ENCODE peak calls at places on chromosomes 4 and X, in six cellular contexts. One of them, this sample, is unnamed.

GRCh38 chr4:167232805-167233522 is 1.3 kb downstream of the SPOCK3 start:
- DNase-seq in tibial nerve: no peak
- DNase-seq in testis: no peak
- DNase-seq in stomach: no peak
- DNase-seq in NB4: no peak
- DNase-seq in suprapubic skin: no peak
- DNase-seq in this sample: no peak

GRCh38 chrX:69027181-69028005 is 137.9 kb downstream of the PJA1 start:
- DNase-seq in tibial nerve: no peak
- DNase-seq in testis: no peak
- DNase-seq in stomach: peak
- DNase-seq in NB4: no peak
- DNase-seq in suprapubic skin: no peak
- DNase-seq in this sample: no peak

GRCh38 chr4:5960197-5960880 is 57.9 kb downstream of the C4orf50 start:
- DNase-seq in tibial nerve: no peak
- DNase-seq in testis: peak
- DNase-seq in stomach: peak
- DNase-seq in NB4: no peak
- DNase-seq in suprapubic skin: peak
- DNase-seq in this sample: no peak

GRCh38 chr4:107125496-107125895 is 89.4 kb upstream of the DKK2 start:
- DNase-seq in tibial nerve: no peak
- DNase-seq in testis: no peak
- DNase-seq in stomach: no peak
- DNase-seq in NB4: no peak
- DNase-seq in suprapubic skin: no peak
- DNase-seq in this sample: no peak

GRCh38 chrX:153469811-153470410 is 465 bp downstream of the HAUS7 start:
- DNase-seq in tibial nerve: no peak
- DNase-seq in testis: peak
- DNase-seq in stomach: no peak
- DNase-seq in NB4: peak
- DNase-seq in suprapubic skin: no peak
- DNase-seq in this sample: no peak

GRCh38 chr4:18021470-18021719 is 160 bp downstream of the LCORL start:
- DNase-seq in tibial nerve: no peak
- DNase-seq in testis: no peak
- DNase-seq in stomach: no peak
- DNase-seq in NB4: no peak
- DNase-seq in suprapubic skin: no peak
- DNase-seq in this sample: no peak

GRCh38 chr4:39032218-39033085 is at the start of gene TMEM156:
- DNase-seq in tibial nerve: no peak
- DNase-seq in testis: no peak
- DNase-seq in stomach: no peak
- DNase-seq in NB4: peak
- DNase-seq in suprapubic skin: no peak
- DNase-seq in this sample: no peak

GRCh38 chr4:1031956-1032795 is 20.8 kb downstream of the FGFRL1 start:
- DNase-seq in tibial nerve: no peak
- DNase-seq in testis: no peak
- DNase-seq in stomach: peak
- DNase-seq in NB4: no peak
- DNase-seq in suprapubic skin: no peak
- DNase-seq in this sample: no peak

GRCh38 chr4:2084316-2084715 is 25.2 kb downstream of the NAT8L start:
- DNase-seq in tibial nerve: no peak
- DNase-seq in testis: peak
- DNase-seq in stomach: peak
- DNase-seq in NB4: no peak
- DNase-seq in suprapubic skin: peak
- DNase-seq in this sample: no peak

GRCh38 chr4:116217781-116218180 is 867.6 kb downstream of the TRAM1L1 start:
- DNase-seq in tibial nerve: no peak
- DNase-seq in testis: no peak
- DNase-seq in stomach: no peak
- DNase-seq in NB4: no peak
- DNase-seq in suprapubic skin: no peak
- DNase-seq in this sample: no peak

GRCh38 chrX:136209016-136209738 is 42.0 kb downstream of the MAP7D3 start:
- DNase-seq in tibial nerve: peak
- DNase-seq in testis: peak
- DNase-seq in stomach: peak
- DNase-seq in NB4: peak
- DNase-seq in suprapubic skin: no peak
- DNase-seq in this sample: no peak

GRCh38 chr4:71110499-71110898 is 117.0 kb downstream of the DCK start:
- DNase-seq in tibial nerve: no peak
- DNase-seq in testis: no peak
- DNase-seq in stomach: no peak
- DNase-seq in NB4: no peak
- DNase-seq in suprapubic skin: no peak
- DNase-seq in this sample: no peak

GRCh38 chrX:15854080-15854655 is 445 bp downstream of the AP1S2 start:
- DNase-seq in tibial nerve: peak
- DNase-seq in testis: peak
- DNase-seq in stomach: peak
- DNase-seq in NB4: peak
- DNase-seq in suprapubic skin: peak
- DNase-seq in this sample: peak

GRCh38 chr4:112296949-112297483 is at the start of gene ALPK1:
- DNase-seq in tibial nerve: no peak
- DNase-seq in testis: no peak
- DNase-seq in stomach: no peak
- DNase-seq in NB4: peak
- DNase-seq in suprapubic skin: no peak
- DNase-seq in this sample: no peak

GRCh38 chr4:4333265-4333706 is 43.2 kb downstream of the ZBTB49 start:
- DNase-seq in tibial nerve: no peak
- DNase-seq in testis: peak
- DNase-seq in stomach: peak
- DNase-seq in NB4: no peak
- DNase-seq in suprapubic skin: no peak
- DNase-seq in this sample: no peak

GRCh38 chr4:69881173-69881773 is 21.3 kb upstream of the SULT1E1 start:
- DNase-seq in tibial nerve: no peak
- DNase-seq in testis: peak
- DNase-seq in stomach: peak
- DNase-seq in NB4: peak
- DNase-seq in suprapubic skin: no peak
- DNase-seq in this sample: no peak

GRCh38 chrX:48677456-48678030 is 6.1 kb upstream of the WAS start:
- DNase-seq in tibial nerve: no peak
- DNase-seq in testis: no peak
- DNase-seq in stomach: no peak
- DNase-seq in NB4: no peak
- DNase-seq in suprapubic skin: no peak
- DNase-seq in this sample: no peak

GRCh38 chrX:69493193-69493592 is 10.9 kb upstream of the NALF2 start:
- DNase-seq in tibial nerve: no peak
- DNase-seq in testis: peak
- DNase-seq in stomach: peak
- DNase-seq in NB4: peak
- DNase-seq in suprapubic skin: no peak
- DNase-seq in this sample: no peak

GRCh38 chr4:150938417-150938816 is 76.7 kb downstream of the LRBA start:
- DNase-seq in tibial nerve: no peak
- DNase-seq in testis: no peak
- DNase-seq in stomach: no peak
- DNase-seq in NB4: no peak
- DNase-seq in suprapubic skin: no peak
- DNase-seq in this sample: no peak

GRCh38 chrX:21658152-21658737 is at the start of gene KLHL34:
- DNase-seq in tibial nerve: no peak
- DNase-seq in testis: no peak
- DNase-seq in stomach: no peak
- DNase-seq in NB4: no peak
- DNase-seq in suprapubic skin: no peak
- DNase-seq in this sample: no peak

GRCh38 chr4:99848576-99848975 is 31.9 kb downstream of the DAPP1 start:
- DNase-seq in tibial nerve: no peak
- DNase-seq in testis: no peak
- DNase-seq in stomach: no peak
- DNase-seq in NB4: no peak
- DNase-seq in suprapubic skin: no peak
- DNase-seq in this sample: no peak

DNA sequence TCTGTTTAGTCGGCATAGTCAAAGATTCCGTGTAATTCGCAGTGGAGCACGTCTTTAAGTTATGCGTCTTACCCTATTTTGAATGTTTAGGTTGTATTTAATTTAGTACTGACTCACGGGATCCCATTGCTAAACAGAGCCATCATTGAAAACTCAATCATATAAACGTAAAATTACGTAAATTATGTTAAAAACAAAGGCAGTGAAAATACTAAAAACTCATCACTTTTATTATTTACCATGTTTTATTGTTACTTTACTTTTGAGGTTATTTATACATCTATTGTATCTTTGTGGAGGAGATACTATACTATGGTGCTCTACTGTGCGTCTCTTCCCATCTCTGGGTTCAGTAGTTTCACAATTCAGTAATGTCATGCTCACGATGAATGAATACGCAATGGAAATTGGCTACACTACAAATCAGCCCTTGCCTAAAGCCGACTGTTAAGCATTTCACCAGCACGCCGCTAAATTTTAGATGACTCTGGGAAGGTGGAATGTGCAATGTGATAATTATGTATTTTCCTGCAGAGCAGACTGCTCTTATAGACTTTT is 944 bp downstream of the FUNDC2 start:
- DNase-seq in tibial nerve: no peak
- DNase-seq in testis: peak
- DNase-seq in stomach: no peak
- DNase-seq in NB4: peak
- DNase-seq in suprapubic skin: no peak
- DNase-seq in this sample: no peak
- TF ChIP-seq POLR2A in tibial nerve: no peak
- TF ChIP-seq POLR2A in testis: peak
- TF ChIP-seq POLR2A in stomach: no peak
- TF ChIP-seq POLR2A in NB4: no peak
- TF ChIP-seq POLR2A in suprapubic skin: no peak
- TF ChIP-seq POLR2A in this sample: peak

GRCh38 chr4:7876096-7876993 is 63.3 kb downstream of the AFAP1 start:
- DNase-seq in tibial nerve: no peak
- DNase-seq in testis: no peak
- DNase-seq in stomach: no peak
- DNase-seq in NB4: peak
- DNase-seq in suprapubic skin: no peak
- DNase-seq in this sample: no peak
- TF ChIP-seq CTCF in tibial nerve: no peak
- TF ChIP-seq CTCF in testis: no peak
- TF ChIP-seq CTCF in stomach: no peak
- TF ChIP-seq CTCF in NB4: no peak
- TF ChIP-seq CTCF in suprapubic skin: no peak
- TF ChIP-seq CTCF in this sample: no peak

GRCh38 chrX:12890467-12890866 is 16.0 kb upstream of the TLR8 start:
- DNase-seq in tibial nerve: no peak
- DNase-seq in testis: no peak
- DNase-seq in stomach: no peak
- DNase-seq in NB4: peak
- DNase-seq in suprapubic skin: no peak
- DNase-seq in this sample: no peak
- TF ChIP-seq POLR2A in tibial nerve: no peak
- TF ChIP-seq POLR2A in testis: no peak
- TF ChIP-seq POLR2A in stomach: no peak
- TF ChIP-seq POLR2A in NB4: no peak
- TF ChIP-seq POLR2A in suprapubic skin: no peak
- TF ChIP-seq POLR2A in this sample: no peak

DNA sequence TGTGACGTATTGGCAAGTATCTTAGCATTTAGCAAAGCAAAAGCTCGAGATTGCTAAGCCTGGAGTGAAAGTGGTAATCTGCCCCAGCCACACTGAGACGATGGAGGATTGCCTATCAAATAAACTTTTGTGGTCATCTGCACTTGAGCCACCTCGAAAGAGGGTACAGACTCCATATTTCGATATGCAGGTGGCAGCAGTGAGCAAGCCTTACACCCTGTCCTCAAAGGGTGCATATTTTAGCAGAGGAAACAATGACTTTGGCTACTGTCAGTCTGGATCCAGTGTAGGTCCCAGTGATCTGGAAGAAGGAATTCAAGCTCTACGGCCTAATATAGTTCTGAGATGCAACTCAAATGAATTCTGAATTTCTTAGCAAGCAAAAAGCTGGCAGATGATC is 153.9 kb downstream of the ATG4A start:
- DNase-seq in tibial nerve: no peak
- DNase-seq in testis: no peak
- DNase-seq in stomach: no peak
- DNase-seq in NB4: peak
- DNase-seq in suprapubic skin: no peak
- DNase-seq in this sample: no peak
- TF ChIP-seq CTCF in tibial nerve: no peak
- TF ChIP-seq CTCF in testis: no peak
- TF ChIP-seq CTCF in stomach: no peak
- TF ChIP-seq CTCF in NB4: peak
- TF ChIP-seq CTCF in suprapubic skin: no peak
- TF ChIP-seq CTCF in this sample: no peak

GRCh38 chr4:127630152-127630551 is 2.6 kb upstream of the INTU start:
- DNase-seq in tibial nerve: no peak
- DNase-seq in testis: no peak
- DNase-seq in stomach: no peak
- DNase-seq in NB4: no peak
- DNase-seq in suprapubic skin: no peak
- DNase-seq in this sample: no peak

GRCh38 chr4:127634181-127634580 is 1.4 kb downstream of the INTU start:
- DNase-seq in tibial nerve: no peak
- DNase-seq in testis: no peak
- DNase-seq in stomach: no peak
- DNase-seq in NB4: no peak
- DNase-seq in suprapubic skin: no peak
- DNase-seq in this sample: no peak

GRCh38 chr4:127631420-127631819 is 1.3 kb upstream of the INTU start:
- DNase-seq in tibial nerve: no peak
- DNase-seq in testis: no peak
- DNase-seq in stomach: no peak
- DNase-seq in NB4: no peak
- DNase-seq in suprapubic skin: no peak
- DNase-seq in this sample: no peak

GRCh38 chr4:127632420-127633403 is at the start of gene INTU:
- DNase-seq in tibial nerve: peak
- DNase-seq in testis: peak
- DNase-seq in stomach: peak
- DNase-seq in NB4: peak
- DNase-seq in suprapubic skin: peak
- DNase-seq in this sample: peak
- TF ChIP-seq POLR2A in tibial nerve: no peak
- TF ChIP-seq POLR2A in testis: no peak
- TF ChIP-seq POLR2A in stomach: no peak
- TF ChIP-seq POLR2A in NB4: no peak
- TF ChIP-seq POLR2A in suprapubic skin: no peak
- TF ChIP-seq POLR2A in this sample: no peak

This sample was measured in esophagus squamous epithelium.